ENCODE peak calls at places on chromosomes 11 and 22, in four cellular contexts. W is K562, F is HepG2, U is WTC11. Y is an unnamed sample.

GRCh38 chr11:118889796-118890195 is 6.1 kb downstream of the CXCR5 start:
- DNase-seq in W (no peak), F (no peak), U (no peak), Y (no peak)

GRCh38 chr11:9651481-9651880 is 12.4 kb upstream of the SWAP70 start:
- DNase-seq in W (no peak), F (no peak), U (no peak), Y (no peak)

GRCh38 chr22:44172370-44173108 is 8.2 kb upstream of the PARVG start:
- DNase-seq in W (peak), F (no peak), U (no peak), Y (no peak)

GRCh38 chr22:24061124-24061684 is 50.1 kb downstream of the CABIN1 start:
- DNase-seq in W (no peak), F (no peak), U (no peak), Y (no peak)

GRCh38 chr11:108316061-108316460 is 93.2 kb downstream of the ATM start:
- DNase-seq in W (no peak), F (no peak), U (no peak), Y (no peak)

GRCh38 chr11:66915046-66915832 is 42.9 kb downstream of the PC start:
- DNase-seq in W (peak), F (no peak), U (no peak), Y (no peak)

GRCh38 chr11:19453893-19454292 is 213.1 kb upstream of the E2F8 start:
- DNase-seq in W (no peak), F (no peak), U (no peak), Y (no peak)

GRCh38 chr11:127255239-127255638 is 254.7 kb upstream of the KIRREL3 start:
- DNase-seq in W (no peak), F (no peak), U (no peak), Y (no peak)

GRCh38 chr11:110525883-110526282 is 96.1 kb downstream of the FDX1 start:
- DNase-seq in W (no peak), F (no peak), U (no peak), Y (no peak)

GRCh38 chr11:110126936-110127335 is 33.7 kb downstream of the ZC3H12C start:
- DNase-seq in W (no peak), F (no peak), U (no peak), Y (no peak)

GRCh38 chr22:28016781-28017557 is 97.9 kb upstream of the PITPNB start:
- DNase-seq in W (no peak), F (no peak), U (peak), Y (no peak)

GRCh38 chr22:46810856-46811786 is 48.7 kb downstream of the TBC1D22A start:
- DNase-seq in W (no peak), F (no peak), U (no peak), Y (no peak)

GRCh38 chr11:24609778-24610177 is 112.9 kb downstream of the LUZP2 start:
- DNase-seq in W (no peak), F (no peak), U (no peak), Y (no peak)

GRCh38 chr22:34000879-34001526 is 80.7 kb upstream of the LARGE1 start:
- DNase-seq in W (no peak), F (no peak), U (no peak), Y (no peak)

GRCh38 chr11:70399681-70400112 is 1.4 kb downstream of the CTTN start:
- DNase-seq in W (peak), F (peak), U (peak), Y (peak)

GRCh38 chr11:115682101-115682500 is 177.9 kb upstream of the CADM1 start:
- DNase-seq in W (no peak), F (no peak), U (no peak), Y (no peak)

GRCh38 chr22:46734830-46735453 is 3.1 kb downstream of the CERK start:
- DNase-seq in W (no peak), F (no peak), U (no peak), Y (no peak)

GRCh38 chr11:103109818-103110388 is 677 bp downstream of the DYNC2H1 start:
- DNase-seq in W (no peak), F (no peak), U (peak), Y (no peak)

GRCh38 chr11:35364101-35364780 is 55.1 kb downstream of the SLC1A2 start:
- DNase-seq in W (no peak), F (no peak), U (no peak), Y (no peak)

GRCh38 chr11:130001491-130002351 is 914 bp downstream of the PRDM10 start:
- DNase-seq in W (peak), F (peak), U (peak), Y (peak)

GRCh38 chr11:25423436-25424184 is 908.3 kb upstream of the ANO3 start:
- DNase-seq in W (no peak), F (no peak), U (no peak), Y (no peak)

GRCh38 chr11:110490886-110491285 is 61.1 kb downstream of the FDX1 start:
- DNase-seq in W (peak), F (no peak), U (no peak), Y (no peak)

GRCh38 chr11:75434886-75435570 is 2.0 kb upstream of the KLHL35 start:
- DNase-seq in W (no peak), F (no peak), U (no peak), Y (no peak)

GRCh38 chr11:57900315-57900714 is 123.4 kb upstream of the OR9Q1 start:
- DNase-seq in W (no peak), F (no peak), U (no peak), Y (no peak)

GRCh38 chr22:49350441-49351121 is 477.1 kb downstream of the BRD1 start:
- DNase-seq in W (no peak), F (no peak), U (peak), Y (no peak)

GRCh38 chr11:101180481-101180880 is 50.9 kb upstream of the PGR start:
- DNase-seq in W (no peak), F (no peak), U (no peak), Y (no peak)

GRCh38 chr11:66326261-66327111 is 9.6 kb upstream of the CD248 start:
- DNase-seq in W (peak), F (no peak), U (no peak), Y (no peak)

GRCh38 chr11:129315781-129316579 is 59.7 kb upstream of the BARX2 start:
- DNase-seq in W (no peak), F (peak), U (peak), Y (no peak)

GRCh38 chr11:45262900-45263299 is 23.2 kb downstream of the SYT13 start:
- DNase-seq in W (no peak), F (no peak), U (no peak), Y (no peak)

GRCh38 chr11:132559371-132560036 is 972.8 kb downstream of the OPCML start:
- DNase-seq in W (no peak), F (no peak), U (no peak), Y (no peak)

GRCh38 chr11:61111786-61112517 is 9.7 kb downstream of the CD5 start:
- DNase-seq in W (no peak), F (no peak), U (no peak), Y (no peak)

GRCh38 chr11:116499396-116500001 is 273.3 kb downstream of the BUD13 start:
- DNase-seq in W (peak), F (peak), U (peak), Y (peak)

GRCh38 chr11:39435641-39436040 is 2023.8 kb downstream of the LRRC4C start:
- DNase-seq in W (no peak), F (no peak), U (no peak), Y (no peak)

GRCh38 chr22:35792501-35792900 is 74.8 kb downstream of the APOL5 start:
- DNase-seq in W (no peak), F (no peak), U (no peak), Y (no peak)

GRCh38 chr22:22076937-22077703 is 94.5 kb upstream of the TOP3B start:
- DNase-seq in W (no peak), F (no peak), U (no peak), Y (no peak)

GRCh38 chr11:30489513-30489912 is 96.6 kb downstream of the MPPED2 start:
- DNase-seq in W (no peak), F (no peak), U (no peak), Y (no peak)

GRCh38 chr11:78790784-78791183 is 216.1 kb upstream of the NARS2 start:
- DNase-seq in W (no peak), F (no peak), U (no peak), Y (no peak)

GRCh38 chr11:66906077-66906929 is 49.4 kb downstream of the LRFN4 start:
- DNase-seq in W (no peak), F (peak), U (no peak), Y (no peak)

GRCh38 chr11:113663567-113663966 is 42.5 kb downstream of the TMPRSS5 start:
- DNase-seq in W (peak), F (no peak), U (no peak), Y (no peak)

GRCh38 chr22:42994917-42995562 is 19.9 kb downstream of the PACSIN2 start:
- DNase-seq in W (no peak), F (peak), U (no peak), Y (no peak)
- TF ChIP-seq ELF4 in W (no peak), F (no peak), U (no peak), Y (no peak)

GRCh38 chr11:7348432-7349298 is 97.0 kb downstream of the SYT9 start:
- DNase-seq in W (no peak), F (no peak), U (peak), Y (peak)
- TF ChIP-seq ELF4 in W (no peak), F (no peak), U (no peak), Y (no peak)

DNA sequence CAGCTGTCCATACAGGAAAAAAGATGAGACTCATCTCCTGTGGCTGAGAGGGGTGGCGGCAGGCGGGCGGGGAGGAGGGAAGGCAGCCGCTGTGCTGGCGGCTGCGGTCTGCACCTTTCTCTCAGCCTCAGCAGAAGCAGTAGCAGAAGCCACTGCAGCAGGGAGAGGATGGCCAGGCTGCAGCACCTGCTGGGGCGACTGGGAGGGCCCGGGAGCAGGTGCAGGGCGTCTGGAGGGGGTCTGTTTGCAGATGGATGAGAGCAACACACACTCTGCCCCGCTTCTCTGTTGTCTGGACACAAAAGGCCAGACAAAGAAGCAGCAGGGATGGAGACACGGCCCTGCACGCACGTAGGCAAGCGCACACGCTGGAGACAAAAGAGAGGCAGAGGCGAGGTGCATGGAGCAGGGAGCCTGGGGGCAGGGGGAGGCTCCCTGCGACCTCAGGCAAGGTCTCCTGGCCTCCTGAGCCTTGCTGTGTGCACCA is 9.3 kb upstream of the MIAT start:
- DNase-seq in W (no peak), F (no peak), U (peak), Y (no peak)
- TF ChIP-seq ELF4 in W (no peak), F (no peak), U (no peak), Y (no peak)

DNA sequence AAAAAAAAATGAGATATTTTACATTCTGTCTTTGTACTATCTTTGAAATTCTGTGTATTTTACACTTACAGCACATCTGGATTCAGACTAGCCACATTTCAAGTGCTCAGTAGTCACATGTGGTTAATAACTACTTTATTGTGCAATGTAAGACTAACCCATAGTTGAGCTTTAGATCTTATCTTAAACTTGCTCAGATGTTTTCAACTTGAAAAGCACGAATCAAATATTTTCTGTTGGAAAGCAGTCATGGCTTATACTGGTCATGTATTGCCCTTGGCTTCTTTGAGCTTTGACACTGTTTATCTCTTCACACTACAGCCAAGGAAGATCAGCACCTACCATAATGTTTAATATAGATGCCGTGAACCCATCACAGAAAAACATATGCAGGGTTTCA is 4.3 kb downstream of the RBX1 start:
- DNase-seq in W (no peak), F (no peak), U (no peak), Y (no peak)
- TF ChIP-seq ELF4 in W (no peak), F (no peak), U (no peak), Y (no peak)

GRCh38 chr22:37166675-37167066 is 17.0 kb upstream of the IL2RB start:
- DNase-seq in W (peak), F (peak), U (peak), Y (peak)

GRCh38 chr22:37164535-37164887 is 14.8 kb upstream of the IL2RB start:
- DNase-seq in W (no peak), F (no peak), U (no peak), Y (no peak)

GRCh38 chr22:37165066-37165465 is 15.3 kb upstream of the IL2RB start:
- DNase-seq in W (no peak), F (no peak), U (no peak), Y (no peak)

GRCh38 chr22:37167176-37167980 is 17.7 kb upstream of the IL2RB start:
- DNase-seq in W (no peak), F (no peak), U (peak), Y (no peak)

GRCh38 chr22:37165940-37166674 is 16.4 kb upstream of the IL2RB start:
- DNase-seq in W (no peak), F (no peak), U (no peak), Y (no peak)
- TF ChIP-seq ELF4 in W (no peak), F (no peak), U (no peak), Y (no peak)

GRCh38 chr22:29871684-29872083 is 11.3 kb upstream of the MTMR3 start:
- DNase-seq in W (peak), F (peak), U (no peak), Y (peak)
- TF ChIP-seq ELF4 in W (no peak), F (no peak), U (no peak), Y (no peak)